ENCODE peak calls at places on chromosomes 6 and 20, in ten cellular contexts. J is heart right ventricle, A is H7, E is esophagus squamous epithelium, V is HCT116, M is fibroblast of lung, B is testis, O is left ventricle myocardium inferior, F is tibial artery, W is AG10803. D is an unnamed sample.

GRCh38 chr20:50142812-50143211 is 10.7 kb downstream of the PEDS1 start:
- DNase-seq in J (no peak), A (peak), E (no peak), V (no peak), M (no peak), B (no peak), O (no peak), F (no peak), W (no peak), D (no peak)

GRCh38 chr6:107816818-107817217 is 7.3 kb downstream of the SCML4 start:
- DNase-seq in J (no peak), A (no peak), E (no peak), V (no peak), M (no peak), B (no peak), O (no peak), F (no peak), W (no peak), D (no peak)

GRCh38 chr6:88238901-88239300 is 72.8 kb upstream of the CNR1 start:
- DNase-seq in J (no peak), A (no peak), E (no peak), V (no peak), M (no peak), B (no peak), O (no peak), F (no peak), W (no peak), D (no peak)

GRCh38 chr6:119683022-119683421 is 333.5 kb upstream of the MAN1A1 start:
- DNase-seq in J (no peak), A (no peak), E (no peak), V (no peak), M (no peak), B (no peak), O (no peak), F (no peak), W (no peak), D (no peak)

GRCh38 chr6:15378864-15379263 is 133.0 kb downstream of the JARID2 start:
- DNase-seq in J (no peak), A (no peak), E (no peak), V (no peak), M (no peak), B (no peak), O (no peak), F (no peak), W (no peak), D (no peak)

GRCh38 chr6:17130786-17131185 is 28.9 kb downstream of the STMND1 start:
- DNase-seq in J (no peak), A (no peak), E (no peak), V (no peak), M (no peak), B (no peak), O (no peak), F (no peak), W (peak), D (no peak)

GRCh38 chr20:12113468-12114371 is 196.0 kb downstream of the BTBD3 start:
- DNase-seq in J (no peak), A (no peak), E (no peak), V (no peak), M (peak), B (no peak), O (no peak), F (no peak), W (peak), D (peak)

GRCh38 chr6:159996626-159997497 is 28.0 kb downstream of the IGF2R start:
- DNase-seq in J (no peak), A (no peak), E (no peak), V (no peak), M (no peak), B (no peak), O (no peak), F (no peak), W (no peak), D (no peak)

GRCh38 chr6:119140471-119141165 is 62.2 kb upstream of the FAM184A start:
- DNase-seq in J (no peak), A (no peak), E (no peak), V (no peak), M (no peak), B (no peak), O (no peak), F (no peak), W (no peak), D (no peak)

GRCh38 chr20:52536841-52537400 is 345.3 kb upstream of the ZFP64 start:
- DNase-seq in J (no peak), A (no peak), E (no peak), V (no peak), M (peak), B (no peak), O (no peak), F (no peak), W (no peak), D (no peak)

GRCh38 chr20:33233129-33233774 is 2.5 kb upstream of the BPIFA1 start:
- DNase-seq in J (no peak), A (peak), E (no peak), V (no peak), M (no peak), B (no peak), O (no peak), F (peak), W (no peak), D (no peak)

GRCh38 chr20:47370214-47370613 is 13.7 kb upstream of the ZMYND8 start:
- DNase-seq in J (no peak), A (no peak), E (no peak), V (no peak), M (no peak), B (no peak), O (no peak), F (no peak), W (no peak), D (no peak)

GRCh38 chr20:11881453-11881852 is 36.2 kb upstream of the BTBD3 start:
- DNase-seq in J (no peak), A (no peak), E (no peak), V (no peak), M (no peak), B (no peak), O (no peak), F (no peak), W (no peak), D (no peak)

GRCh38 chr6:107061125-107062020 is 33.4 kb downstream of the MTRES1 start:
- DNase-seq in J (no peak), A (peak), E (no peak), V (no peak), M (no peak), B (no peak), O (no peak), F (no peak), W (no peak), D (no peak)

DNA sequence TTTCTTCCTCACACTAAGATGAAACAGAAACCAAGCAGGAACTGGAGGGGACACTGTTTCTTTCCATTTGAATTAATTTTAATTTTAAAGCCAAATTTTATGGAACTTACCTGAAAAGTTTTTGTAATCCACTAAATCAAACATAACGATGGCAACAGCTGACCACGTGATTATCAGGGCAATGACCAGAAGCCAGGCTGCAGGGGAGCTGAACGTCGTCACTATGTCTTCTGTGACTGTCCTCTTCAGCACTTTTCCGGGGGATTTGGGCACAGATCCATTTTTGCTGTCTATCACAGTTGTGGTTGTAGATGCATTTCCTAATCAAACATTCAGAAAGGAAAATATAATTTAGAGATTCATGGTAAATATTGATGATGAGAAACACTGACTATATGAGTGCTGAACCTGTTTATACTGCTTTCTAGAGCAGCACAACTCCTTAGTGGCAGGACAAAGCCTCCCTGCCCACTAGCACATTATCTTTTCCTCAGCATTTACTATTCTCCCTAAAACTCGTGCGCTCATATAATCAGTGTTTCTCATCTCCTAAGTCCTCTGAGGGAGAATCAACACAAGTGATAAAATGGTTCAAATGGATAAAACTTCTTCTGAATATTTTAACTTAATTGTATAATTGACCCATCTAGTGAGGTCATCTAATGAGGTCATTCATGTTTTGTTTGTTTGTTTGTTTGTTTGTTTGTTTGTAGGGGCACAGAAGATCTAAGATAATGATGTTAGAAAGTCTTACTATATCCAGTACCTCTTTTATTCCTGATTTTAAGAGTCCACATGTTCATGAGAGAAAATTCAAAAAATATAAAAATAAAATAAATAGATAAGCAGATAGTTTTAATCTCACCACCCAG is 65.7 kb downstream of the TRDN start:
- DNase-seq in J (no peak), A (no peak), E (no peak), V (no peak), M (no peak), B (peak), O (no peak), F (no peak), W (no peak), D (no peak)
- H3K4me3 ChIP-seq in J (no peak), A (no peak), E (no peak), V (no peak), M (no peak), B (no peak), O (peak), F (no peak), W (no peak), D (no peak)

GRCh38 chr6:138159246-138159645 is 2.5 kb upstream of the ARFGEF3 start:
- DNase-seq in J (no peak), A (no peak), E (no peak), V (no peak), M (no peak), B (no peak), O (no peak), F (no peak), W (no peak), D (no peak)

GRCh38 chr6:138161118-138161433 is 663 bp upstream of the ARFGEF3 start:
- DNase-seq in J (no peak), A (no peak), E (no peak), V (no peak), M (no peak), B (no peak), O (no peak), F (no peak), W (no peak), D (no peak)

GRCh38 chr6:138162104-138162946 is 586 bp downstream of the ARFGEF3 start:
- DNase-seq in J (peak), A (peak), E (no peak), V (no peak), M (peak), B (peak), O (no peak), F (no peak), W (no peak), D (no peak)

GRCh38 chr6:138161434-138162103 is at the start of gene ARFGEF3:
- DNase-seq in J (peak), A (peak), E (no peak), V (no peak), M (no peak), B (peak), O (peak), F (no peak), W (no peak), D (peak)

DNA sequence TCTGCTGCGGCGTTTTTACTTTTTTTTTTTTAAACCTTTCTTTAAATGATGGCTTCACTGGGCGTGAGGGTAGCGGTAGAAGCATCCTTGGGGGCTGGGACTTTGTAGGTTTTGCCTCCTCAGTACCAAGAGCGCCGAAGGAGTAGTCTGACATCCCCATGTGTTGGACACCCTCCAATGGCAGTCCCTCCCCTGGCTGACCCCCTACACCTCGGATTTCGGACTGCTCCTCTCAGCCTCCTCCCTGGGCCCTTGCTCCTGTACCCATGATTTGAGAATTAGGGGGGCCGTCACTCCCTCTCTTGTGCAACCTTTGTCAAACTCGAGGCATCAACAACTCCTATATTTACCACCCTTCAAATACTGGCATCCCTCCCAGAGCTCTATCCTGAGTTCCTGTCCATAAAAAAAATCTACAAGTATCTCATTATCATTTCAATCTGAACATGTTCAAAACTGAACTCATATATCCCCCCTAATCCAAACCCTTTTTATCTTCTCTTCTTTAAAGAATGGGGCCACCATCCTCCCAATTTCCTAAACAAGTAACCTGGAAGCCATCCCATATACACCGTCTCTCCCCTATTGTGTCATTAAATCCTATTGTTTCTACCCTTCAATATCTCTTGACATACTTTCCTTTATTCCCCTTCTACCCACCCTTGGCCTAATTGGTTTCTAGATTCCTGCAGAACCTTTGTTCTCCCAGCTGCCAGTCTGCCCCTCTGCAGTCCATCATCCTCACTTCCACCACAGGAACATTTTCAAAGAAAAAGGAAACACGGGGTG is 1.2 kb upstream of the ARFGEF3 start:
- DNase-seq in J (no peak), A (no peak), E (no peak), V (no peak), M (no peak), B (no peak), O (no peak), F (no peak), W (no peak), D (no peak)
- H3K4me3 ChIP-seq in J (no peak), A (peak), E (no peak), V (no peak), M (no peak), B (no peak), O (peak), F (no peak), W (no peak), D (no peak)

DNA sequence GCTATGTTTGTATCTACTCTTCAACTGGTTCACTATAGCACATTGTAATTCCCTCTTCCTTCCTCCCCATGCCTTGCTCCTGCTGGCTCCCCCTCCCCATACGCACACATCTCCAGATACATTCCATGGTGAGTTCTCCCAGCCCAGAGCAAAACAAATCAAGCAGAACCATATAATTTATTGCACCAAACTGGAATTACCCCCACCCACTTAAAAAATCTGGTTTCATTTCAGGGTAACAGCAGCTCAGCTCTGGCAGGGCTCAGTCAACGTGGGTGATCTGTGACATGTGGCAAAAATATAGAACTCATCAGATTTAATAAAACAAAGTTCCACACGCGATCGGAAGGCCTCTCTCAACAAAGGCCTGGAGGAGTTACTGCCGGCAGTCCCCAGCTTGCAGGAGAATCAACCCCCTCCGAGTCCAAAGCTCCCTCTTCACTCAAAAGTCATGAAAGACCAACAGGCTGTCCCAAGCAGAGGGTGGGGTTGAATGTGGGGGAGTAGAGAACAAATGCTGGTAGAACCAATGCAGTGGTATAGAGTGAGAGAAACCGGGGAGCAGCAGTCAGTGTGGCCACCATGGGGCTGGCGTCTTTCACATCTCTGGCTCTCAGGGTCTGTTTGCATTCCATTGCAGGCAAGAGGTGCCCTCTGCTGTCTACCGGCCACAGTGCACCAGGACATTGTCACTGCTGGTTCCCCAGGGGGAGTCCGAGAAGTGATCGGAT is 323.3 kb upstream of the NT5E start:
- DNase-seq in J (peak), A (peak), E (no peak), V (peak), M (peak), B (peak), O (peak), F (peak), W (peak), D (peak)
- H3K4me3 ChIP-seq in J (no peak), A (peak), E (no peak), V (no peak), M (no peak), B (no peak), O (no peak), F (peak), W (peak), D (no peak)

DNA sequence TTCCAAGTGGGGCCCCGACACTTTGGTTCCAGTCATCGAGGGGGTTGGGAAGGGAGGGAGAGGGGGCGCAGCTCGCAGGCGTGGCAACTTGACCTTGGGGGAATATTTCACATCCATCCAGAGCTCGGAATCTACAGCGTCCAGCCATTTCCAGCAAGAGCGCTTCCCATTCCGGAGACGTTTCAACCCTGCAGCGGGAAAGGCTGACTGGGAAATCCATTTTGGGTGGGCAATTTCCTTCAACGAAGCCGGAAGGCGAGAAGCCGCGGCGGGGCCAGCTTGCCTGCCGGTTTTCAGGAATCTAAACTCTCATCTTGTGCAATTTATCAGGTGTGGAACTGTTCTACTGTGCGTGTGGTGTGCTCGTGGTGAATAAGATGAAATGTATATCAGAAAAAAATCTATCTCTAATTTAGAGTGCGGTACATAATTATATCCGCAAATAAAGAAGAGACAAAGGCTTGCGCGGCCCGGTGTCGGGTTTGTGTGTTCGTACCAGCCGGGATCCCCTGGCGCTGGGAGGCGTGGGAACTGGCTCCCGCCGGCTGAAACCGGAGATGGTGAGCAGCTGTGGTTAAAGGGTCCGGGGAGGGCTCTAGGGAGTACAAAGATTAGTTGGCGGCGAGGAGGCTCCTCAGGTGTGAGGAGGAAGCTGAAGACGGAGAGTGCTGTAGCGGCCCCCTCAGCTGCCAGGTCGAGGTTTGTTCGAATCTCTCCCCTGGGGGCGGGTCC is 4.8 kb downstream of the SLC32A1 start:
- DNase-seq in J (no peak), A (peak), E (no peak), V (no peak), M (no peak), B (no peak), O (no peak), F (no peak), W (no peak), D (no peak)
- H3K4me3 ChIP-seq in J (no peak), A (peak), E (no peak), V (no peak), M (no peak), B (no peak), O (no peak), F (no peak), W (no peak), D (no peak)

GRCh38 chr20:34522969-34523871 is 7.0 kb downstream of the DYNLRB1 start:
- DNase-seq in J (no peak), A (peak), E (no peak), V (peak), M (peak), B (peak), O (peak), F (peak), W (peak), D (peak)
- H3K4me3 ChIP-seq in J (no peak), A (no peak), E (no peak), V (no peak), M (no peak), B (no peak), O (no peak), F (no peak), W (no peak), D (no peak)

GRCh38 chr20:24131684-24132083 is 143.1 kb upstream of the GGTLC1 start:
- DNase-seq in J (no peak), A (no peak), E (no peak), V (no peak), M (no peak), B (no peak), O (no peak), F (no peak), W (no peak), D (no peak)
- H3K4me3 ChIP-seq in J (no peak), A (no peak), E (no peak), V (no peak), M (no peak), B (no peak), O (no peak), F (no peak), W (no peak), D (no peak)

D was measured in cardiac fibroblast.